ENCODE peak calls at places on chromosomes 12 and 14, in four cellular contexts. G, K, C and Z are unnamed samples.

GRCh38 chr12:7161811-7162210 is 27.7 kb upstream of the PEX5 start:
- DNase-seq in G (no peak), K (no peak), C (no peak), Z (no peak)

GRCh38 chr12:112102127-112102526 is 6.5 kb downstream of the NAA25 start:
- DNase-seq in G (no peak), K (no peak), C (no peak), Z (no peak)

GRCh38 chr12:110354172-110354780 is 49.2 kb downstream of the ANAPC7 start:
- DNase-seq in G (no peak), K (no peak), C (no peak), Z (no peak)

GRCh38 chr12:95248604-95249355 is 31.2 kb downstream of the VEZT start:
- DNase-seq in G (no peak), K (peak), C (no peak), Z (no peak)

GRCh38 chr12:6735448-6736191 is 11.8 kb downstream of the COPS7A start:
- DNase-seq in G (peak), K (peak), C (peak), Z (peak)

GRCh38 chr12:58302487-58303011 is 361.2 kb downstream of the ATP23 start:
- DNase-seq in G (peak), K (no peak), C (peak), Z (no peak)

GRCh38 chr12:3259976-3260375 is 182.8 kb downstream of the TSPAN9 start:
- DNase-seq in G (no peak), K (no peak), C (no peak), Z (no peak)

GRCh38 chr14:100037351-100037750 is 27.9 kb upstream of the EVL start:
- DNase-seq in G (no peak), K (peak), C (peak), Z (no peak)

GRCh38 chr14:101087614-101088394 is 184.3 kb upstream of the RTL1 start:
- DNase-seq in G (no peak), K (no peak), C (no peak), Z (no peak)

GRCh38 chr12:113154351-113154973 is 4.9 kb downstream of the CFAP73 start:
- DNase-seq in G (no peak), K (no peak), C (no peak), Z (no peak)

GRCh38 chr12:120158351-120158750 is 36.2 kb downstream of the GCN1 start:
- DNase-seq in G (no peak), K (no peak), C (no peak), Z (no peak)

GRCh38 chr14:37232907-37233481 is 35.3 kb downstream of the MIPOL1 start:
- DNase-seq in G (peak), K (no peak), C (no peak), Z (peak)

GRCh38 chr14:37590810-37591139 is 4.3 kb downstream of the FOXA1 start:
- DNase-seq in G (no peak), K (no peak), C (no peak), Z (no peak)

GRCh38 chr14:98069712-98070133 is 1202.3 kb downstream of the BCL11B start:
- DNase-seq in G (peak), K (no peak), C (no peak), Z (peak)

GRCh38 chr14:33692762-33693161 is 258.1 kb downstream of the EGLN3 start:
- DNase-seq in G (no peak), K (no peak), C (no peak), Z (no peak)

GRCh38 chr14:93010543-93011541 is 87.9 kb downstream of the CHGA start:
- DNase-seq in G (no peak), K (no peak), C (no peak), Z (peak)

GRCh38 chr14:56886471-56887062 is 76.3 kb upstream of the OTX2 start:
- DNase-seq in G (no peak), K (no peak), C (peak), Z (peak)

GRCh38 chr12:62466018-62466595 is 519 bp upstream of the MON2 start:
- DNase-seq in G (peak), K (peak), C (peak), Z (peak)

GRCh38 chr12:42143401-42144173 is 1.1 kb downstream of the GXYLT1 start:
- DNase-seq in G (no peak), K (no peak), C (no peak), Z (no peak)

GRCh38 chr12:71469235-71469873 is 29.8 kb downstream of the LGR5 start:
- DNase-seq in G (peak), K (no peak), C (no peak), Z (peak)

GRCh38 chr12:122834229-122834920 is 882 bp upstream of the HIP1R start:
- DNase-seq in G (peak), K (no peak), C (no peak), Z (peak)

GRCh38 chr12:89140580-89141236 is 211.6 kb downstream of the DUSP6 start:
- DNase-seq in G (no peak), K (no peak), C (no peak), Z (no peak)

GRCh38 chr12:70459786-70460185 is 93.7 kb downstream of the KCNMB4 start:
- DNase-seq in G (no peak), K (no peak), C (no peak), Z (no peak)

GRCh38 chr14:54087376-54087775 is 130.8 kb upstream of the BMP4 start:
- DNase-seq in G (no peak), K (no peak), C (no peak), Z (no peak)

GRCh38 chr12:66092559-66093269 is 37.8 kb downstream of the LLPH start:
- DNase-seq in G (peak), K (no peak), C (no peak), Z (no peak)

GRCh38 chr14:64838656-64839055 is 41.1 kb downstream of the SPTB start:
- DNase-seq in G (peak), K (no peak), C (peak), Z (no peak)